ENCODE peak calls at places on chromosomes 3 and 15, in eight cellular contexts. One of them, this sample, is unnamed.

GRCh38 chr3:43995078-43995928 is 246.4 kb upstream of the TOPAZ1 start:
- DNase-seq in esophagus muscularis mucosa: no peak
- DNase-seq in WERI-Rb-1: peak; percentile 42
- DNase-seq in cardiac fibroblast: peak; percentile 55
- DNase-seq in cardiac muscle cell: peak; percentile 19
- DNase-seq in MG63: peak; percentile 9
- DNase-seq in brain microvascular endothelial cell: no peak
- DNase-seq in tibial artery: no peak
- DNase-seq in this sample: no peak

GRCh38 chr15:66224946-66225345 is 28.6 kb downstream of the MEGF11 start:
- DNase-seq in esophagus muscularis mucosa: no peak
- DNase-seq in WERI-Rb-1: no peak
- DNase-seq in cardiac fibroblast: no peak
- DNase-seq in cardiac muscle cell: no peak
- DNase-seq in MG63: no peak
- DNase-seq in brain microvascular endothelial cell: no peak
- DNase-seq in tibial artery: no peak
- DNase-seq in this sample: no peak

GRCh38 chr3:127457094-127457475 is 133.4 kb downstream of the TPRA1 start:
- DNase-seq in esophagus muscularis mucosa: no peak
- DNase-seq in WERI-Rb-1: no peak
- DNase-seq in cardiac fibroblast: peak; percentile 65
- DNase-seq in cardiac muscle cell: peak; percentile 76
- DNase-seq in MG63: no peak
- DNase-seq in brain microvascular endothelial cell: peak; percentile 64
- DNase-seq in tibial artery: peak; percentile 66
- DNase-seq in this sample: peak; percentile 80

GRCh38 chr15:96414875-96415274 is 84.4 kb downstream of the NR2F2 start:
- DNase-seq in esophagus muscularis mucosa: no peak
- DNase-seq in WERI-Rb-1: no peak
- DNase-seq in cardiac fibroblast: no peak
- DNase-seq in cardiac muscle cell: no peak
- DNase-seq in MG63: no peak
- DNase-seq in brain microvascular endothelial cell: no peak
- DNase-seq in tibial artery: no peak
- DNase-seq in this sample: no peak

GRCh38 chr3:10758304-10759037 is 57.6 kb upstream of the SLC6A11 start:
- DNase-seq in esophagus muscularis mucosa: no peak
- DNase-seq in WERI-Rb-1: peak; percentile 67
- DNase-seq in cardiac fibroblast: peak; percentile 76
- DNase-seq in cardiac muscle cell: peak; percentile 84
- DNase-seq in MG63: peak; percentile 49
- DNase-seq in brain microvascular endothelial cell: peak; percentile 39
- DNase-seq in tibial artery: peak; percentile 65
- DNase-seq in this sample: peak; percentile 78

GRCh38 chr3:49500408-49501257 is 30.6 kb downstream of the DAG1 start:
- DNase-seq in esophagus muscularis mucosa: no peak
- DNase-seq in WERI-Rb-1: no peak
- DNase-seq in cardiac fibroblast: peak; percentile 98
- DNase-seq in cardiac muscle cell: peak; percentile 96
- DNase-seq in MG63: peak; percentile 89
- DNase-seq in brain microvascular endothelial cell: peak; percentile 97
- DNase-seq in tibial artery: peak; percentile 90
- DNase-seq in this sample: peak; percentile 96

GRCh38 chr15:68149059-68149458 is 56.1 kb downstream of the CALML4 start:
- DNase-seq in esophagus muscularis mucosa: no peak
- DNase-seq in WERI-Rb-1: no peak
- DNase-seq in cardiac fibroblast: peak; percentile 29
- DNase-seq in cardiac muscle cell: peak; percentile 42
- DNase-seq in MG63: peak; percentile 26
- DNase-seq in brain microvascular endothelial cell: peak; percentile 20
- DNase-seq in tibial artery: no peak
- DNase-seq in this sample: peak; percentile 22

GRCh38 chr15:66995257-66995656 is 70.1 kb upstream of the SMAD3 start:
- DNase-seq in esophagus muscularis mucosa: peak; percentile 64
- DNase-seq in WERI-Rb-1: no peak
- DNase-seq in cardiac fibroblast: peak; percentile 54
- DNase-seq in cardiac muscle cell: no peak
- DNase-seq in MG63: peak; percentile 60
- DNase-seq in brain microvascular endothelial cell: peak; percentile 36
- DNase-seq in tibial artery: no peak
- DNase-seq in this sample: peak; percentile 42

GRCh38 chr15:48427960-48428547 is 96.8 kb downstream of the DUT start:
- DNase-seq in esophagus muscularis mucosa: no peak
- DNase-seq in WERI-Rb-1: no peak
- DNase-seq in cardiac fibroblast: peak; percentile 40
- DNase-seq in cardiac muscle cell: peak; percentile 30
- DNase-seq in MG63: no peak
- DNase-seq in brain microvascular endothelial cell: no peak
- DNase-seq in tibial artery: no peak
- DNase-seq in this sample: peak; percentile 26

GRCh38 chr15:58457466-58457965 is 25.7 kb downstream of the LIPC start:
- DNase-seq in esophagus muscularis mucosa: no peak
- DNase-seq in WERI-Rb-1: no peak
- DNase-seq in cardiac fibroblast: peak; percentile 86
- DNase-seq in cardiac muscle cell: peak; percentile 50
- DNase-seq in MG63: peak; percentile 48
- DNase-seq in brain microvascular endothelial cell: peak; percentile 74
- DNase-seq in tibial artery: no peak
- DNase-seq in this sample: peak; percentile 54

DNA sequence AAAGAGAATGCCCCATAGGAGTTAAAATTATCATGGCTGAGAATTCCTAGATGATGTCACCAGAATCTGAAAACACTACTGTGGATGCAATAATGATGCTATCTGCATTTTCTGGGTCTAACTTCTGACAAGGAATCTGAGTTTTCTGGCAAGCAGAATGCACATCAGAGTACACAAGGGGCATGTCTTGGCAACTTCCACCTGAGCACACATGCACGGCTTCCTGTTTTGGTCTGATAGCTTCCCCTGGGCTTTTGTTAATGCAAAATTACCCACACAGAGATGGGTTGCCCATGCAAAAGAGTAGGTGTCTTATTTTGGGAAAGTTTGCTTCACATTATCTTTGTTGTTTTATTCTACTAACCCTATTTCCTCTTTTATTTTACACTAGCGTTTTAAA is 74.1 kb upstream of the SATB1 start:
- DNase-seq in esophagus muscularis mucosa: no peak
- DNase-seq in WERI-Rb-1: no peak
- DNase-seq in cardiac fibroblast: no peak
- DNase-seq in cardiac muscle cell: no peak
- DNase-seq in MG63: no peak
- DNase-seq in brain microvascular endothelial cell: no peak
- DNase-seq in tibial artery: no peak
- DNase-seq in this sample: no peak
- H3K4me3 ChIP-seq in esophagus muscularis mucosa: no peak overlapping the region
- H3K4me3 ChIP-seq in WERI-Rb-1: no peak overlapping the region
- H3K4me3 ChIP-seq in cardiac fibroblast: no peak overlapping the region
- H3K4me3 ChIP-seq in cardiac muscle cell: no peak overlapping the region
- H3K4me3 ChIP-seq in MG63: no peak overlapping the region
- H3K4me3 ChIP-seq in brain microvascular endothelial cell: no peak overlapping the region
- H3K4me3 ChIP-seq in tibial artery: no peak overlapping the region
- H3K4me3 ChIP-seq in this sample: no peak overlapping the region

GRCh38 chr3:8765528-8765927 is 3.9 kb downstream of the OXTR start:
- DNase-seq in esophagus muscularis mucosa: peak; percentile 92
- DNase-seq in WERI-Rb-1: no peak
- DNase-seq in cardiac fibroblast: no peak
- DNase-seq in cardiac muscle cell: no peak
- DNase-seq in MG63: no peak
- DNase-seq in brain microvascular endothelial cell: no peak
- DNase-seq in tibial artery: no peak
- DNase-seq in this sample: no peak

GRCh38 chr3:8766148-8766547 is 3.3 kb downstream of the OXTR start:
- DNase-seq in esophagus muscularis mucosa: peak; percentile 87
- DNase-seq in WERI-Rb-1: no peak
- DNase-seq in cardiac fibroblast: no peak
- DNase-seq in cardiac muscle cell: no peak
- DNase-seq in MG63: no peak
- DNase-seq in brain microvascular endothelial cell: no peak
- DNase-seq in tibial artery: no peak
- DNase-seq in this sample: no peak

GRCh38 chr3:8761866-8762265 is 7.5 kb downstream of the OXTR start:
- DNase-seq in esophagus muscularis mucosa: no peak
- DNase-seq in WERI-Rb-1: peak; percentile 36
- DNase-seq in cardiac fibroblast: no peak
- DNase-seq in cardiac muscle cell: no peak
- DNase-seq in MG63: no peak
- DNase-seq in brain microvascular endothelial cell: no peak
- DNase-seq in tibial artery: no peak
- DNase-seq in this sample: no peak

GRCh38 chr3:8762607-8763377 is 6.6 kb downstream of the OXTR start:
- DNase-seq in esophagus muscularis mucosa: no peak
- DNase-seq in WERI-Rb-1: no peak
- DNase-seq in cardiac fibroblast: no peak
- DNase-seq in cardiac muscle cell: no peak
- DNase-seq in MG63: peak; percentile 12
- DNase-seq in brain microvascular endothelial cell: no peak
- DNase-seq in tibial artery: no peak
- DNase-seq in this sample: no peak

DNA sequence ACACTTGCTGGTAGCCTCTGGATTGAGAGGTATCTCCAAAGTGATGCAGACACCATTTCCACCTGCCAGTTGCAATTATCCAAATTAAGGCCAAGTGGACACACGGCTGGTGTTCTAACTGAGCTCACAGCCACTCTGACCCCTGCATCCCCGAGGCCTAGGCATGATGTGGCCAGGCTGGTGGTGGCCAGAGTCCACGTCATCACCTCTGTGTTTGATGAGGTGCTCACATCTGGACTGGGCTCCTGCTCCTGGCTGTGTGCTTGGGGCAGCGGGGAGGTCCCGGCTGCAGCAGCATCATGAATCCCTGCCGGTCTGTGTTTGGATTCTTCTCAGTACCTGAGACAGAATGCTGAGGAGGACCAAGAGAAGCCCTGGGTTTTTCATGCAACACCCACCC is 4.9 kb downstream of the OXTR start:
- DNase-seq in esophagus muscularis mucosa: peak; percentile 55
- DNase-seq in WERI-Rb-1: no peak
- DNase-seq in cardiac fibroblast: no peak
- DNase-seq in cardiac muscle cell: no peak
- DNase-seq in MG63: no peak
- DNase-seq in brain microvascular endothelial cell: no peak
- DNase-seq in tibial artery: no peak
- DNase-seq in this sample: no peak
- H3K4me3 ChIP-seq in esophagus muscularis mucosa: no peak overlapping the region
- H3K4me3 ChIP-seq in WERI-Rb-1: no peak overlapping the region
- H3K4me3 ChIP-seq in cardiac fibroblast: no peak overlapping the region
- H3K4me3 ChIP-seq in cardiac muscle cell: no peak overlapping the region
- H3K4me3 ChIP-seq in MG63: no peak overlapping the region
- H3K4me3 ChIP-seq in brain microvascular endothelial cell: no peak overlapping the region
- H3K4me3 ChIP-seq in tibial artery: no peak overlapping the region
- H3K4me3 ChIP-seq in this sample: no peak overlapping the region

DNA sequence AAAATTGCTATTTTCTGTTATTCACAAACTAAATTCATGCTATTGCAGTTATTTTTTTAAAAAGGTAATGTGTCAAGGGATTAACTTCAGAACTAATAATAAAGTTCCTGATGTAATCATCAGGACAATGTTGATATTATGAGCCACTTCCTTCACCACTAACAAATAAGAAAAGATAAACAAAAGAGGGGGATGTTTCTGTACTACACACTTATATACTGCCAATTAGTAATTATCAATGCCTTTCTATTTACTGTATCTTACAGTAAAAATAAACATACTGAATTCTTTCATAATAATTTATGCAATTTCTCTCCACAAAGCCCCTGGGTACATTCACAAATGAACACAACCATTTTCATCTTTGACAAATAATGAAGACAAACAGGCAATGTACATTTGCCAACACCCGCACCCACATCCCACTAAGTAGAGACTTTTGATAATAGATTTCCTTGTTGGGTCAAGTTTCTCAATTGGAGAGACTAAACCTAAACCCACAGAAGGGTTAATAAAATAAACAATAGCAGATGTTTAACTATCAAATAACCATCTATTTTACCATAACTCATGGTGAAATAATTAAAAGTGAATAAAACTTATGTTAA is 3.7 kb downstream of the CBLB start:
- DNase-seq in esophagus muscularis mucosa: no peak
- DNase-seq in WERI-Rb-1: no peak
- DNase-seq in cardiac fibroblast: peak; percentile 45
- DNase-seq in cardiac muscle cell: no peak
- DNase-seq in MG63: peak; percentile 20
- DNase-seq in brain microvascular endothelial cell: no peak
- DNase-seq in tibial artery: no peak
- DNase-seq in this sample: no peak
- H3K4me3 ChIP-seq in esophagus muscularis mucosa: peak overlapping the region; percentile 96
- H3K4me3 ChIP-seq in WERI-Rb-1: no peak overlapping the region
- H3K4me3 ChIP-seq in cardiac fibroblast: peak overlapping the region; percentile 92
- H3K4me3 ChIP-seq in cardiac muscle cell: peak overlapping the region; percentile 91
- H3K4me3 ChIP-seq in MG63: no peak overlapping the region
- H3K4me3 ChIP-seq in brain microvascular endothelial cell: no peak overlapping the region
- H3K4me3 ChIP-seq in tibial artery: peak overlapping the region; percentile 80
- H3K4me3 ChIP-seq in this sample: peak overlapping the region; percentile 86

GRCh38 chr3:102182162-102182561 is 252.7 kb upstream of the ZPLD1 start:
- DNase-seq in esophagus muscularis mucosa: no peak
- DNase-seq in WERI-Rb-1: no peak
- DNase-seq in cardiac fibroblast: peak; percentile 58
- DNase-seq in cardiac muscle cell: peak; percentile 72
- DNase-seq in MG63: no peak
- DNase-seq in brain microvascular endothelial cell: peak; percentile 81
- DNase-seq in tibial artery: no peak
- DNase-seq in this sample: peak; percentile 64

GRCh38 chr3:102181202-102181920 is 253.5 kb upstream of the ZPLD1 start:
- DNase-seq in esophagus muscularis mucosa: no peak
- DNase-seq in WERI-Rb-1: no peak
- DNase-seq in cardiac fibroblast: peak; percentile 84
- DNase-seq in cardiac muscle cell: peak; percentile 91
- DNase-seq in MG63: peak; percentile 73
- DNase-seq in brain microvascular endothelial cell: peak; percentile 83
- DNase-seq in tibial artery: no peak
- DNase-seq in this sample: peak; percentile 90

GRCh38 chr3:102178817-102179216 is 256.0 kb upstream of the ZPLD1 start:
- DNase-seq in esophagus muscularis mucosa: no peak
- DNase-seq in WERI-Rb-1: no peak
- DNase-seq in cardiac fibroblast: peak; percentile 40
- DNase-seq in cardiac muscle cell: no peak
- DNase-seq in MG63: no peak
- DNase-seq in brain microvascular endothelial cell: no peak
- DNase-seq in tibial artery: no peak
- DNase-seq in this sample: no peak

GRCh38 chr3:102179321-102180290 is 255.2 kb upstream of the ZPLD1 start:
- DNase-seq in esophagus muscularis mucosa: no peak
- DNase-seq in WERI-Rb-1: no peak
- DNase-seq in cardiac fibroblast: peak; percentile 77
- DNase-seq in cardiac muscle cell: peak; percentile 38
- DNase-seq in MG63: no peak
- DNase-seq in brain microvascular endothelial cell: peak; percentile 62
- DNase-seq in tibial artery: no peak
- DNase-seq in this sample: peak; percentile 37

DNA sequence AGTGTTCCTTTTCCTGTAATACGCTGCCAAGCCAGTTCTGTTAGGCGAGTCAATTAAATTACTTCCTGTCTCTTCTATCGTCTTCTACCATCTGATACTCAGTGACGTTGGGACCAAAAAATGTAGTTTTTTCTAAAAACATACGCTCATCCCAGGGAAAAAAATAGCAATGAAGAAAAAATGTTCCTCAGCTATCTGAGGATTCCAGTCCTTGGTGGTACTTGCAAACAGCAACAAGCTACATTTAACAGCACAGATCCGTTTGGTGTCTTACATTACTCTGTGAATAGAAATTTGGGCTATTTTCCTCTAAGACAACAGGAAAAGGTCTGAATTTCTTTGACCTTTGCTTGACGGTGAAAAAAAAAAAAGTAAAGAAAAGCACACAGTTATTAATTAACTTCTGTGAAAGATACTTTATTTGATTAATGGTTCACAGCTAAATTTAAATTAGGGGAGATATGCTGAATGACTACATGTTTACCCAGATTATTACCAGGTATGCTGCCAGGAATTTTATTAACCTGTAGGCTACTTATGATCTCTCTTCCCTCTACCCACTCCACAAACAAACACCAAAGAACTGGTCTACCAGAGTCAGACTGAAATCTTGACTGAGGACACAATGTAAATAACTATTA is 254.4 kb upstream of the ZPLD1 start:
- DNase-seq in esophagus muscularis mucosa: no peak
- DNase-seq in WERI-Rb-1: no peak
- DNase-seq in cardiac fibroblast: peak; percentile 95
- DNase-seq in cardiac muscle cell: peak; percentile 94
- DNase-seq in MG63: no peak
- DNase-seq in brain microvascular endothelial cell: peak; percentile 86
- DNase-seq in tibial artery: no peak
- DNase-seq in this sample: peak; percentile 95
- H3K4me3 ChIP-seq in esophagus muscularis mucosa: no peak overlapping the region
- H3K4me3 ChIP-seq in WERI-Rb-1: no peak overlapping the region
- H3K4me3 ChIP-seq in cardiac fibroblast: peak overlapping the region; percentile 5
- H3K4me3 ChIP-seq in cardiac muscle cell: no peak overlapping the region
- H3K4me3 ChIP-seq in MG63: no peak overlapping the region
- H3K4me3 ChIP-seq in brain microvascular endothelial cell: no peak overlapping the region
- H3K4me3 ChIP-seq in tibial artery: peak overlapping the region; percentile 15
- H3K4me3 ChIP-seq in this sample: no peak overlapping the region